ENCODE peak calls at places on chromosome 6, in ten cellular contexts. R, C, H, V, X, Y, A, M, Z and L are unnamed samples.

GRCh38 chr6:137631323-137631722 is 137.1 kb upstream of the OLIG3 start:
- DNase-seq in X (no peak), Y (no peak), A (no peak), V (no peak), M (no peak), H (no peak), Z (no peak), R (no peak), C (no peak), L (no peak)

GRCh38 chr6:140546640-140547039 is 1172.2 kb upstream of the CITED2 start:
- DNase-seq in M (no peak), V (no peak), Y (no peak), A (no peak), Z (no peak), R (peak; percentile 65), H (no peak), X (no peak), C (no peak), L (no peak)

GRCh38 chr6:86529635-86530034 is 407.7 kb upstream of the HTR1E start:
- DNase-seq in Z (no peak), M (no peak), X (no peak), Y (no peak), R (no peak), H (no peak), V (no peak), C (no peak), A (no peak), L (no peak)

GRCh38 chr6:66662196-66662595 is 955.2 kb upstream of the EYS start:
- DNase-seq in C (no peak), M (no peak), H (no peak), V (no peak), Y (no peak), A (no peak), X (no peak), R (peak; percentile 52), Z (no peak), L (peak; percentile 52)

GRCh38 chr6:147507162-147508072 is 1.1 kb upstream of the SAMD5 start:
- DNase-seq in A (peak; percentile 65), M (no peak), C (peak; percentile 20), Z (no peak), H (peak; percentile 43), X (no peak), Y (peak; percentile 47), R (peak; percentile 33), V (peak; percentile 76), L (no peak)

GRCh38 chr6:34015576-34015975 is 130.3 kb downstream of the GRM4 start:
- DNase-seq in C (no peak), M (no peak), V (peak; percentile 87), H (peak; percentile 74), Y (no peak), R (no peak), X (no peak), Z (no peak), A (no peak), L (no peak)

GRCh38 chr6:23307516-23307915 is 738.1 kb downstream of the HDGFL1 start:
- DNase-seq in C (no peak), V (no peak), H (no peak), Y (no peak), A (no peak), Z (no peak), R (no peak), X (no peak), M (no peak), L (no peak)

GRCh38 chr6:162973141-162973872 is 245.5 kb downstream of the PACRG start:
- DNase-seq in Z (no peak), H (no peak), C (no peak), M (no peak), Y (no peak), X (no peak), R (no peak), A (no peak), V (peak; percentile 26), L (no peak)

GRCh38 chr6:130675072-130675471 is 152.1 kb upstream of the SMLR1 start:
- DNase-seq in Y (no peak), R (peak; percentile 79), A (no peak), C (no peak), V (peak; percentile 57), H (no peak), X (no peak), M (no peak), Z (no peak), L (no peak)

GRCh38 chr6:10522929-10523573 is 1.9 kb downstream of the GCNT2 start:
- DNase-seq in Z (no peak), X (no peak), V (no peak), A (no peak), H (peak; percentile 82), Y (no peak), C (no peak), M (no peak), R (no peak), L (peak; percentile 20)

GRCh38 chr6:26555505-26556262 is 17.5 kb downstream of the HMGN4 start:
- DNase-seq in Y (no peak), Z (peak; percentile 82), M (no peak), R (no peak), V (no peak), C (no peak), A (no peak), H (peak; percentile 55), X (no peak), L (no peak)

GRCh38 chr6:25639653-25640052 is 12.4 kb upstream of the SCGN start:
- DNase-seq in Y (no peak), C (no peak), Z (no peak), H (no peak), A (no peak), R (no peak), V (no peak), X (no peak), M (no peak), L (no peak)

GRCh38 chr6:125748534-125749111 is 809 bp upstream of the HEY2 start:
- DNase-seq in H (no peak), Y (peak; percentile 21), Z (no peak), R (peak; percentile 11), C (no peak), V (peak; percentile 62), X (peak; percentile 17), M (no peak), A (no peak), L (peak; percentile 49)

GRCh38 chr6:88143768-88144167 is 22.4 kb downstream of the CNR1 start:
- DNase-seq in A (no peak), M (no peak), C (no peak), Y (no peak), V (no peak), H (no peak), Z (no peak), R (no peak), X (no peak), L (no peak)

GRCh38 chr6:33168202-33168601 is 24.1 kb downstream of the COL11A2 start:
- DNase-seq in Z (no peak), V (peak; percentile 52), C (no peak), M (no peak), X (no peak), A (peak; percentile 45), Y (no peak), H (peak; percentile 22), R (no peak), L (no peak)

DNA sequence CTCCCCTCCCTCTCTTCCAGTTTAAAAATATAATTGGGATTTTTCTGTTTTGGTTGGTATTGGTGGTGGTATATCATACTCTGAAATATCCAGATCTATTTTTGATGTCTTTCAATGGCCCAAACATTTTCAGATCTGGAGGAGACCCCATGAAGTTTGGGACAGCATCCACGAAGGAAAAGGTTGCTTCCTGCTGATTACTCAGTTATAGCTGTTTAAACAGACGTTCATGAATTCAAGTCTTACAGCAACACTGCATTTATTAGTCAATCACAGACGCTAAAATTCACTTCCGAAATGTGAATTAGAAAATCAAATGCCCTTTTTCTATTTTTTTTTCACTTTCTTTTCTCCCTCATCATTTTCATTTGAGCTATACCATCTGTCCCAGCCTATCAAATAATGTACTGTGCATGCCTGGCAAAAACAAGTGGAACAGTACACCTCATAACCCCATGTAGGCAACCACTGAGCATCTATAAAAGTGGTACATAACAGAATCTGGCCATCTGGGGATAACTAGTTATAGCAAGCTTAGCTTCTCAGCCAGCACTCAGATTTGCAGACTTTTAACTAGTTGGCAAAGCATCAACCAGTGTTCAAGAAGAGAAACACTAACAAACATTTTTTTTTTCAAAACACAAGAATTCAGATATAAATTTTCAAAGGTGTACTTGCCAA is 124.5 kb downstream of the HIVEP2 start:
- DNase-seq in R (no peak), Y (no peak), A (no peak), V (no peak), C (no peak), H (no peak), Z (no peak), X (no peak), M (no peak), L (no peak)
- H3K4me1 ChIP-seq in R (peaks cover 3% of the 10 kb centered on the region), Y (peaks cover 3% of the 10 kb centered on the region), A (peaks cover 26% of the 10 kb centered on the region), V (peaks cover 15% of the 10 kb centered on the region), C (peaks cover 21% of the 10 kb centered on the region), H (peaks cover 4% of the 10 kb centered on the region), Z (peaks cover 35% of the 10 kb centered on the region), X (peaks cover 87% of the 10 kb centered on the region), M (no peaks in the 10 kb centered on the region), L (peaks cover 7% of the 10 kb centered on the region)

GRCh38 chr6:134453792-134454510 is 136.0 kb upstream of the SGK1 start:
- DNase-seq in H (no peak), A (no peak), Z (no peak), Y (no peak), C (no peak), R (peak; percentile 45), X (no peak), M (no peak), V (no peak), L (no peak)
- H3K4me1 ChIP-seq in H (peaks cover 6% of the 10 kb centered on the region), A (no peaks in the 10 kb centered on the region), Z (no peaks in the 10 kb centered on the region), Y (no peaks in the 10 kb centered on the region), C (peaks cover 26% of the 10 kb centered on the region), R (peaks cover 10% of the 10 kb centered on the region), X (peaks cover 14% of the 10 kb centered on the region), M (no peaks in the 10 kb centered on the region), V (peaks cover 1% of the 10 kb centered on the region), L (no peaks in the 10 kb centered on the region)

DNA sequence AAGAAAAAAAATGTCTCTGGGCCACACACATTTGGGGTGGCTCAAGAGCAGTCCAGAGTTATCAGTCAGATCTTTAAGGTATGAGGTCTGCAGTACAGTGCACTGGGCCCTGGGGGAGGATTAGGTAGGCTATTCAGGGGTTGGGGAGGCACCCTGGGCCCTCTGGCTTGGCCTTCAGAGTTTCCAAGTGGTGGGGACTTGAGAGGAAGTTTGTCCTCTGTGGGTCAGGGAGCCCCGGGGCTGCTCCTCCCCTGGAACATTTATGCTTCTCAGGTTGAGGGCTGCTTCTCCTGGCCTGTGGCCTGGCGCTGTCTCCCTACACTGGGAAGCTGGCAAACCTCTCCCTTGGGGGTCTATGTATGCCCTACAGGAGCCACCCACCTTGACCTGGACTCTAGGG is 46.0 kb downstream of the PTK7 start:
- DNase-seq in R (no peak), Z (no peak), V (no peak), X (no peak), Y (no peak), C (no peak), M (no peak), H (no peak), A (no peak), L (no peak)
- H3K4me1 ChIP-seq in R (peaks cover 16% of the 10 kb centered on the region), Z (no peaks in the 10 kb centered on the region), V (peaks cover 64% of the 10 kb centered on the region), X (no peaks in the 10 kb centered on the region), Y (no peaks in the 10 kb centered on the region), C (no peaks in the 10 kb centered on the region), M (peaks cover 10% of the 10 kb centered on the region), H (no peaks in the 10 kb centered on the region), A (peaks cover 30% of the 10 kb centered on the region), L (peaks cover 4% of the 10 kb centered on the region)

DNA sequence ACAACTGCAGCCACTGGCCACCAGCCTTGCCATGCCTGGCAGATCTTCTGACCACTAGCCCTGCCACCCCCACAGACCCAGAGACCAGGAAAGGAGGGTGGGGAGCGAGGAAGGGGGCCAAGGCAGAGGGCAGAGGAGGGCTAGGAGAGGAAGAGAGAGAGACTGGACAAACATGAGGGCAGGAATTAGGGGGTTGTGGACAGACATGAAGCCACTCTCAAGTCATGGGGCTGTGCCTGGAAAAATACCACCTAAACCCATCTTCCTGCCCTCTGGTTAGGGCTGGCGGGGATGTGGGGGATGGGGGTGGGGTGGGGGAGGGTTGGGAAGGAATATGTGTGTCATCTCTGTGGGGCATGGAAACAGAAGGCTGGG is 1.4 kb upstream of the SLC29A1 start:
- DNase-seq in A (no peak), Z (no peak), R (no peak), Y (no peak), M (no peak), V (peak; percentile 88), C (no peak), X (no peak), H (no peak), L (no peak)
- H3K4me1 ChIP-seq in A (peaks cover 73% of the 10 kb centered on the region), Z (peaks cover 79% of the 10 kb centered on the region), R (peaks cover 29% of the 10 kb centered on the region), Y (peaks cover 7% of the 10 kb centered on the region), M (peaks cover 88% of the 10 kb centered on the region), V (peaks cover 42% of the 10 kb centered on the region), C (peaks cover 69% of the 10 kb centered on the region), X (peaks cover 29% of the 10 kb centered on the region), H (peaks cover 24% of the 10 kb centered on the region), L (peaks cover 64% of the 10 kb centered on the region)